ENCODE peak calls at places on chromosome 1, in seven cellular contexts. D, K, H, C, F, N and Z are unnamed samples.

GRCh38 chr1:234409328-234409727 is 36.1 kb downstream of the COA6 start:
- DNase-seq in D (no peak), K (no peak), H (no peak), C (peak), F (no peak), N (no peak), Z (no peak)

GRCh38 chr1:235939488-235939775 is 72.7 kb upstream of the LYST start:
- DNase-seq in D (no peak), K (no peak), H (no peak), C (peak), F (no peak), N (no peak), Z (no peak)

GRCh38 chr1:167756760-167757405 is 35.1 kb downstream of the MPZL1 start:
- DNase-seq in D (no peak), K (peak), H (no peak), C (no peak), F (peak), N (no peak), Z (no peak)

GRCh38 chr1:209053587-209053986 is 529.9 kb upstream of the CAMK1G start:
- DNase-seq in D (no peak), K (no peak), H (no peak), C (no peak), F (no peak), N (no peak), Z (no peak)

GRCh38 chr1:93437976-93438605 is 9.8 kb upstream of the FNBP1L start:
- DNase-seq in D (no peak), K (no peak), H (peak), C (peak), F (peak), N (no peak), Z (peak)

GRCh38 chr1:31731049-31731565 is 27.3 kb upstream of the COL16A1 start:
- DNase-seq in D (no peak), K (no peak), H (no peak), C (no peak), F (no peak), N (no peak), Z (no peak)

GRCh38 chr1:17596651-17597509 is 57.4 kb downstream of the ARHGEF10L start:
- DNase-seq in D (no peak), K (peak), H (no peak), C (no peak), F (no peak), N (no peak), Z (no peak)

GRCh38 chr1:216456682-216457081 is 33.4 kb upstream of the USH2A start:
- DNase-seq in D (no peak), K (no peak), H (peak), C (peak), F (peak), N (no peak), Z (no peak)

GRCh38 chr1:11880911-11881748 is 22.4 kb upstream of the NPPB start:
- DNase-seq in D (no peak), K (no peak), H (no peak), C (peak), F (no peak), N (no peak), Z (no peak)

GRCh38 chr1:94807742-94808491 is 12.2 kb upstream of the SLC44A3 start:
- DNase-seq in D (no peak), K (peak), H (no peak), C (peak), F (no peak), N (no peak), Z (no peak)

GRCh38 chr1:8789314-8790214 is 27.9 kb downstream of the RERE start:
- DNase-seq in D (peak), K (no peak), H (no peak), C (no peak), F (peak), N (no peak), Z (no peak)

GRCh38 chr1:213374369-213374768 is 323.3 kb downstream of the RPS6KC1 start:
- DNase-seq in D (peak), K (peak), H (peak), C (peak), F (peak), N (peak), Z (no peak)

GRCh38 chr1:24438423-24438901 is 22.9 kb downstream of the NIPAL3 start:
- DNase-seq in D (no peak), K (no peak), H (no peak), C (peak), F (peak), N (no peak), Z (no peak)

GRCh38 chr1:55286851-55287602 is 71.9 kb upstream of the USP24 start:
- DNase-seq in D (no peak), K (no peak), H (no peak), C (no peak), F (peak), N (no peak), Z (no peak)

GRCh38 chr1:162283657-162284056 is 93.0 kb downstream of the SPATA46 start:
- DNase-seq in D (no peak), K (no peak), H (no peak), C (no peak), F (no peak), N (no peak), Z (no peak)

GRCh38 chr1:210200090-210200736 is 32.4 kb upstream of the SERTAD4 start:
- DNase-seq in D (no peak), K (no peak), H (no peak), C (no peak), F (no peak), N (no peak), Z (no peak)

GRCh38 chr1:170494369-170494768 is 37.6 kb upstream of the GORAB start:
- DNase-seq in D (no peak), K (peak), H (peak), C (peak), F (peak), N (peak), Z (no peak)

GRCh38 chr1:156591432-156592157 is at the start of gene NAXE:
- DNase-seq in D (peak), K (peak), H (no peak), C (peak), F (peak), N (peak), Z (no peak)

GRCh38 chr1:32500387-32501209 is 35.7 kb downstream of the ZBTB8B start:
- DNase-seq in D (peak), K (peak), H (no peak), C (peak), F (peak), N (peak), Z (no peak)

GRCh38 chr1:204935155-204935554 is 64.5 kb downstream of the NFASC start:
- DNase-seq in D (no peak), K (no peak), H (no peak), C (no peak), F (no peak), N (no peak), Z (no peak)

GRCh38 chr1:16958475-16958874 is 21.9 kb downstream of the MFAP2 start:
- DNase-seq in D (no peak), K (no peak), H (no peak), C (no peak), F (no peak), N (no peak), Z (no peak)

GRCh38 chr1:221729771-221730170 is 12.1 kb downstream of the DUSP10 start:
- DNase-seq in D (no peak), K (no peak), H (no peak), C (no peak), F (no peak), N (no peak), Z (no peak)

GRCh38 chr1:98949166-98949565 is 55.5 kb downstream of the PLPPR5 start:
- DNase-seq in D (no peak), K (no peak), H (no peak), C (peak), F (no peak), N (no peak), Z (no peak)

GRCh38 chr1:212457740-212458338 is 25.1 kb downstream of the NENF start:
- DNase-seq in D (peak), K (peak), H (no peak), C (peak), F (peak), N (peak), Z (no peak)

GRCh38 chr1:26666855-26667254 is 29.0 kb upstream of the ARID1A start:
- DNase-seq in D (no peak), K (no peak), H (no peak), C (peak), F (peak), N (no peak), Z (no peak)

GRCh38 chr1:29709711-29710169 is 473.4 kb downstream of the PTPRU start:
- DNase-seq in D (no peak), K (no peak), H (peak), C (peak), F (peak), N (no peak), Z (no peak)

GRCh38 chr1:7052701-7053100 is 267.4 kb downstream of the CAMTA1 start:
- DNase-seq in D (no peak), K (no peak), H (no peak), C (no peak), F (no peak), N (no peak), Z (no peak)

GRCh38 chr1:240998024-240998423 is 359.0 kb downstream of the RGS7 start:
- DNase-seq in D (no peak), K (no peak), H (peak), C (peak), F (no peak), N (no peak), Z (peak)

GRCh38 chr1:109270623-109271317 is 12.2 kb downstream of the PSRC1 start:
- DNase-seq in D (no peak), K (no peak), H (no peak), C (no peak), F (no peak), N (no peak), Z (no peak)

GRCh38 chr1:54814571-54814970 is 13.4 kb upstream of the TTC22 start:
- DNase-seq in D (no peak), K (no peak), H (no peak), C (no peak), F (no peak), N (no peak), Z (no peak)

GRCh38 chr1:167489581-167490340 is 28.6 kb downstream of the CD247 start:
- DNase-seq in D (no peak), K (no peak), H (no peak), C (no peak), F (no peak), N (no peak), Z (no peak)

GRCh38 chr1:198107041-198107440 is 49.8 kb upstream of the NEK7 start:
- DNase-seq in D (no peak), K (no peak), H (no peak), C (peak), F (peak), N (no peak), Z (no peak)

GRCh38 chr1:98053471-98054366 is 132.9 kb upstream of the DPYD start:
- DNase-seq in D (peak), K (peak), H (no peak), C (peak), F (peak), N (peak), Z (no peak)

GRCh38 chr1:17328855-17329254 is 20.9 kb downstream of the PADI4 start:
- DNase-seq in D (no peak), K (no peak), H (no peak), C (no peak), F (no peak), N (no peak), Z (no peak)

GRCh38 chr1:29236993-29237905 is 927 bp downstream of the PTPRU start:
- DNase-seq in D (peak), K (peak), H (no peak), C (peak), F (peak), N (peak), Z (no peak)

GRCh38 chr1:2412773-2413494 is 570 bp upstream of the PEX10 start:
- DNase-seq in D (no peak), K (peak), H (no peak), C (peak), F (peak), N (no peak), Z (no peak)

GRCh38 chr1:42807056-42807668 is 9.8 kb upstream of the ERMAP start:
- DNase-seq in D (no peak), K (no peak), H (no peak), C (peak), F (no peak), N (no peak), Z (no peak)

GRCh38 chr1:1170891-1171550 is 2.7 kb upstream of the TTLL10 start:
- DNase-seq in D (no peak), K (no peak), H (no peak), C (no peak), F (no peak), N (peak), Z (no peak)
- TF ChIP-seq CTCF in D (no peak), K (no peak), H (no peak), C (no peak), F (no peak), N (no peak), Z (no peak)

GRCh38 chr1:67261646-67262045 is 46.0 kb upstream of the IL12RB2 start:
- DNase-seq in D (no peak), K (peak), H (no peak), C (no peak), F (peak), N (no peak), Z (no peak)
- TF ChIP-seq CTCF in D (peak), K (no peak), H (peak), C (peak), F (peak), N (no peak), Z (peak)

GRCh38 chr1:237677979-237678378 is 212.7 kb downstream of the ZP4 start:
- DNase-seq in D (no peak), K (no peak), H (peak), C (no peak), F (peak), N (no peak), Z (no peak)
- TF ChIP-seq CTCF in D (peak), K (peak), H (no peak), C (no peak), F (peak), N (no peak), Z (no peak)

DNA sequence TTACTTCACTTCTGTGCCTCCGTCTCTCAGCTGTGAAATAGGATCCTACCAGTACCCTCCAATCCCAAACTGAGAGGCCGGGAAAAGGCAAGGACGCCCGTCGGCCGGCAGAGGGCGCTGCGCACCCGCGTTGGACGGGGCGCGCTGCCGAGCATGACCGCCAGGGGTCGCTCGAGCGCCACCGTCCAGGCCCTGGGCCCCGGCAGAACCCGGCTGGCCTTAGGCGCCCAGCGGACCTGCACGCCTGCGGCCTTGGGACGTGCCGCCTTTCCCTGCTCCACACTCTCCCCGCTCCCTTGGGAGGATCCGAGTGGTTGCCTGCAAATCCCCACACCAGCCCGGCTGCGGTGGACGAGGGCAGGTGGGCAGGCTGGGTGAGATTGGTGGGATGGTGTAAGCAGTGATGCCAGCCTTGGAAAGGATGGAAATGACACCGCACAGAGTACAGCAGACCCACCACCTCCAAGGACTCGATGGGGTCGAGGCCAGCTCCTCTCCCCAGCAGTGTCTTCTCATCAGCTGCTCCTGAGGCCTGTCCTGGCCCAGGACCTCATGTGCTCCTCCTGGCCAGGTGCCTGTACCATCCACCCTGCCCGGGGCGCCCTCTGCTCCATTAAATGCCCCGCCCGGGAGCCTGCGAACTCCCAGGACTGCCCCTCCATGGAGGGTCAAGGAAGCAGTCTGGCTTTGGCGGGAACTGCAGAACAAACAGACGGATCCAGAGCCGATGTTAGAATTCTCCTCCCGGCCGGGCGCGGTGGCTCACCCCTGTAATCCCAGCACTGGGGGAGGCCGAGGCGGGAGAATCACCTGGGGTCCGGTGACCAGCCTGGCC is 47.4 kb upstream of the LBR start:
- DNase-seq in D (peak), K (peak), H (peak), C (peak), F (peak), N (peak), Z (no peak)
- TF ChIP-seq CTCF in D (peak), K (peak), H (peak), C (peak), F (peak), N (peak), Z (peak)

GRCh38 chr1:21321963-21322680 is 31.9 kb upstream of the ECE1 start:
- DNase-seq in D (no peak), K (no peak), H (no peak), C (no peak), F (no peak), N (no peak), Z (no peak)
- TF ChIP-seq CTCF in D (no peak), K (no peak), H (peak), C (peak), F (peak), N (no peak), Z (no peak)